ENCODE peak calls at places on chromosomes 1 and 21, in five cellular contexts. T is heart right ventricle, B is astrocyte of the spinal cord, S is breast epithelium, P is foreskin fibroblast. E is an unnamed sample.

GRCh38 chr1:45979074-45979777 is 153.2 kb downstream of the PIK3R3 start:
- DNase-seq in T (no peak), B (peak), S (no peak), P (peak), E (no peak)

GRCh38 chr21:41662761-41663160 is 104.1 kb downstream of the RIPK4 start:
- DNase-seq in T (no peak), B (no peak), S (no peak), P (no peak), E (no peak)

GRCh38 chr21:42198949-42199348 is 20.0 kb upstream of the ABCG1 start:
- DNase-seq in T (no peak), B (peak), S (no peak), P (no peak), E (no peak)

GRCh38 chr1:227899820-227900449 is 47.8 kb downstream of the WNT9A start:
- DNase-seq in T (peak), B (no peak), S (no peak), P (no peak), E (no peak)

GRCh38 chr1:168343566-168343965 is 62.9 kb downstream of the TBX19 start:
- DNase-seq in T (no peak), B (no peak), S (no peak), P (no peak), E (no peak)

GRCh38 chr1:107474877-107475612 is 334.2 kb downstream of the NTNG1 start:
- DNase-seq in T (no peak), B (peak), S (no peak), P (peak), E (no peak)

GRCh38 chr1:115364044-115364775 is 26.2 kb upstream of the NGF start:
- DNase-seq in T (peak), B (peak), S (no peak), P (no peak), E (peak)

GRCh38 chr1:113834716-113835115 is 22.4 kb upstream of the RSBN1 start:
- DNase-seq in T (no peak), B (no peak), S (no peak), P (no peak), E (no peak)

GRCh38 chr1:220655509-220655908 is 34.7 kb upstream of the C1orf115 start:
- DNase-seq in T (no peak), B (no peak), S (no peak), P (no peak), E (no peak)

GRCh38 chr1:156970017-156970416 is 49.6 kb downstream of the LRRC71 start:
- DNase-seq in T (no peak), B (no peak), S (no peak), P (no peak), E (peak)

GRCh38 chr1:100607628-100608240 is 69.8 kb downstream of the GPR88 start:
- DNase-seq in T (no peak), B (no peak), S (no peak), P (no peak), E (no peak)

GRCh38 chr1:17880429-17880828 is 125.3 kb downstream of the ACTL8 start:
- DNase-seq in T (no peak), B (no peak), S (no peak), P (no peak), E (no peak)

GRCh38 chr1:230750986-230751625 is 3.9 kb downstream of the CAPN9 start:
- DNase-seq in T (no peak), B (no peak), S (no peak), P (no peak), E (no peak)

GRCh38 chr1:18045206-18045605 is 62.4 kb upstream of the IGSF21 start:
- DNase-seq in T (no peak), B (no peak), S (no peak), P (no peak), E (no peak)

GRCh38 chr1:43246466-43247213 is 23.1 kb upstream of the TMEM125 start:
- DNase-seq in T (no peak), B (no peak), S (no peak), P (no peak), E (no peak)

GRCh38 chr1:32405672-32406467 is 11.6 kb upstream of the BSDC1 start:
- DNase-seq in T (no peak), B (no peak), S (no peak), P (no peak), E (no peak)

GRCh38 chr1:44390277-44390676 is 14.8 kb upstream of the RNF220 start:
- DNase-seq in T (no peak), B (peak), S (no peak), P (peak), E (peak)

GRCh38 chr1:72845342-72845741 is 563.0 kb upstream of the NEGR1 start:
- DNase-seq in T (no peak), B (peak), S (no peak), P (no peak), E (peak)

GRCh38 chr1:93988634-93989350 is 79.6 kb upstream of the GCLM start:
- DNase-seq in T (no peak), B (peak), S (peak), P (no peak), E (peak)

GRCh38 chr1:70528591-70529333 is 117.7 kb downstream of the CTH start:
- DNase-seq in T (no peak), B (peak), S (no peak), P (peak), E (peak)

GRCh38 chr1:174469687-174470086 is 21.9 kb downstream of the GPR52 start:
- DNase-seq in T (no peak), B (no peak), S (no peak), P (no peak), E (peak)

GRCh38 chr1:53398585-53399365 is 60.4 kb upstream of the DMRTB1 start:
- DNase-seq in T (no peak), B (no peak), S (no peak), P (no peak), E (no peak)

GRCh38 chr1:226687476-226687875 is 51.6 kb downstream of the ITPKB start:
- DNase-seq in T (no peak), B (no peak), S (no peak), P (no peak), E (no peak)

GRCh38 chr21:27814226-27814625 is 847.3 kb upstream of the ADAMTS5 start:
- DNase-seq in T (no peak), B (no peak), S (no peak), P (no peak), E (no peak)

GRCh38 chr1:165492845-165493244 is 47.9 kb upstream of the RXRG start:
- DNase-seq in T (no peak), B (no peak), S (no peak), P (no peak), E (no peak)

GRCh38 chr1:21939650-21940374 is 2.7 kb upstream of the HSPG2 start:
- DNase-seq in T (peak), B (peak), S (peak), P (peak), E (peak)

GRCh38 chr1:217535601-217536377 is 95.1 kb downstream of the GPATCH2 start:
- DNase-seq in T (no peak), B (no peak), S (no peak), P (peak), E (peak)

GRCh38 chr1:215181518-215181917 is 99.0 kb downstream of the KCNK2 start:
- DNase-seq in T (no peak), B (no peak), S (no peak), P (no peak), E (no peak)

GRCh38 chr1:6471969-6472368 is 6.0 kb upstream of the TNFRSF25 start:
- DNase-seq in T (no peak), B (no peak), S (peak), P (no peak), E (no peak)

DNA sequence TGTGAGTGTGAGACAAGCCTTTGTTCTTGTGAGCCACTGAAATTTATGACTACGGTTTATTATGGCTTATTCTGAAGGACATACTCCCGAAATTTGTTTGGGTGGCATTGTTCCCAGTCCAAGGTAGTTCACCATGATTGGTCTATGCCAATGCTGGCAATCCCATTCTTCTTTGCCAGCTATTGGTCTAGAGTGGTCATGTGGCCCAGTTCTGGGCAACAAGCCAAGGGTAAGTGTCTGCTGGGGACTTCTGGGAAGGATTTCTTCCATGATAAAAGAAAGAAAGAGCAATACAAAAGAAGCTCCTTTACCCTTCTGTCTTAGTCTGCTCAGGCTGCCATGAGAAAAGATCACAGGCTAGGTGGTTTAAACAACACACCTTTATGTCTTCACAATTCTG is 201.6 kb downstream of the SLC35F3 start:
- DNase-seq in T (no peak), B (no peak), S (no peak), P (no peak), E (no peak)
- H3K4me3 ChIP-seq in T (no peak), B (no peak), S (no peak), P (no peak), E (no peak)

DNA sequence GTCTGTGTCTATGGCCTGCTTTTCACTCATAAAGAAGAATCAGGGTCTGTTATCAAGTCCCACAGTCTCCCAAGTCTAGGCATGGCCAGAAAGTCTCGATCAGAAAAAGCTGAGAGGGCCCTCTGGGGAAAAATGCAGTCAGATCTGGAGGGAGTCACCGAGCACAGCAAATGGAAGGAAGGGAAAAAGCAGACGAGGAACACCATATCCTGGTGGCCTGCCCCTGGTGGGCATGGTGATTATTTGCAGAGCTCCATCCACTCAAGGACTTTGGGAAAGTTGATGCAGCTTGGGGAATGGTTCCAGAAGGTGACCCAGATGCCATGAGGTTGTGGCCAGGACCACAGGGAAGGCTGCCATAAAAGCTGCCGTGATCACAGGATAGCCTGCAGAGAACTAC is 189.1 kb downstream of the CLIC6 start:
- DNase-seq in T (no peak), B (no peak), S (no peak), P (no peak), E (no peak)
- TF ChIP-seq CTCF in T (no peak), B (peak), S (no peak), P (peak), E (peak)

GRCh38 chr1:203407301-203407700 is 56.4 kb upstream of the FMOD start:
- DNase-seq in T (no peak), B (no peak), S (no peak), P (no peak), E (no peak)
- H3K4me3 ChIP-seq in T (no peak), B (no peak), S (no peak), P (no peak), E (no peak)

DNA sequence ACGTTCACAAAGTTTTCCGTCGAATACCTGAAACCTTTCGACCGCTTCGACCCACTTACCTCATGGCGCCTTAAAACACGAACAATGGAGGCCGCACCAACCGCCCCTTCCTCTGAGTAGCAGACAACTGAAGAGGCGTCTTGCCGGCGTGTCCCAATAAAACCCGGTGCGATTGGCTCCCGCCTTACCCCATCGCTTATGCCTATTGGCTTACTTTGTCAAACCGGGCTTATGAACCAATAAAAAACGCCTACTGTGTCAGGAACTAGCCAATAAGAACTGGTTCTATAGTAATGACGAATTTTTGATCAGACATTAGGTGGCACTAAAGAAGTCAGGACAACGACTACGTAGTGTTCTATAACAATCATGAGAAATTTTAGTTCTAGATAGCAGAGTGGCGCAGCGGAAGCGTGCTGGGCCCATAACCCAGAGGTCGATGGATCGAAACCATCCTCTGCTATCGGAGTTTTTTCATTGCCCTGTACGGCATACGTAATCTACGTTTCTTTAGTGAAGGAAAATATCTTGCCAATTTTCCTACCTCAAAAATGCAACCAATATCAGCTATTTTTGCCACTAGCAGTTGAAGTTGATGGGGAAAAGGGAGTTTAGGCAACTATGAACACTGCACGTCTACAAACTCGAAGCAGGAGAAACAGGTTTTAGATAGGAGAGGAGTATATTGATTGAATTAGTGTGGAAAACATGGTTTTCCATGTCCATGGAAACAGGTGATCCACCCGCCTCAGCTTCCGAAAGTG is at the start of gene ILF2:
- DNase-seq in T (peak), B (peak), S (peak), P (peak), E (peak)
- TF ChIP-seq CTCF in T (peak), B (no peak), S (no peak), P (no peak), E (peak)

GRCh38 chr1:211309617-211310016 is 17.0 kb upstream of the TRAF5 start:
- DNase-seq in T (no peak), B (no peak), S (no peak), P (no peak), E (no peak)
- H3K4me3 ChIP-seq in T (no peak), B (no peak), S (no peak), P (no peak), E (no peak)

DNA sequence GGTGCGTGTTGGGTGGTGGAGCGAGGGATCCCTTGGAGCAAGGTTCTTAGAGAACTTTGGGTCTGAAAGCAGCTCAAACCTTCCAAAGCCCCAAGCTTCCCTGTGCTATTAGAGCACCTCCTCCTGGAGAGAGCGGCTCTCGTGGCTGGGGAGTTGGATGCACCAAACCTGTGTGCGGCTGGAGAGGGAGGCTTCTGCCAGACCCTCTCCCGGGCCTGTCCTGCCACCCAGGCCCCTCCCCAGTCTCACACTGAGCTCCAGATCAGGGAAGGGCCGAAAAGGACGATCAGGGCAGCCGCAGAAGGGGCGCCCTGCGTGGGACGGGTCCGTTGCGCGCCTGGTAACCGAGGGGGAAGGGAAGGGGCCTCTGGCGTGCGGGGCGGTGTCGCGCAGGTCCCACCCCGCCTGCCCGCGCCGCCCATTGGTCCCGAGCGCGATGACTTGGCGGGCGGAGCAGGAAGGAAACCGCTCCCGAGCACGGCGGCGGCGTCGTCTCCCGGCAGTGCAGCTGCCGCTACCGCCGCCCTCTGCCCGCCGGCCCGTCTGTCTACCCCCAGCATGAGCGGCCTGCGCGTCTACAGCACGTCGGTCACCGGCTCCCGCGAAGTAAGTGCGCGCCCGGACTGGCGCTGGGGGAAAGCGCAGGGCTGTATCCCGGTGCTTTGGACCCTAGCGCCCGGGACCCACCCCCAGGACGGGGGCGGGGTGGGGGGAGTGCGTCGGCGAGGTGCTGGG is at the start of gene SH3BGRL3:
- DNase-seq in T (peak), B (peak), S (peak), P (peak), E (peak)
- TF ChIP-seq CTCF in T (peak), B (peak), S (no peak), P (peak), E (peak)

DNA sequence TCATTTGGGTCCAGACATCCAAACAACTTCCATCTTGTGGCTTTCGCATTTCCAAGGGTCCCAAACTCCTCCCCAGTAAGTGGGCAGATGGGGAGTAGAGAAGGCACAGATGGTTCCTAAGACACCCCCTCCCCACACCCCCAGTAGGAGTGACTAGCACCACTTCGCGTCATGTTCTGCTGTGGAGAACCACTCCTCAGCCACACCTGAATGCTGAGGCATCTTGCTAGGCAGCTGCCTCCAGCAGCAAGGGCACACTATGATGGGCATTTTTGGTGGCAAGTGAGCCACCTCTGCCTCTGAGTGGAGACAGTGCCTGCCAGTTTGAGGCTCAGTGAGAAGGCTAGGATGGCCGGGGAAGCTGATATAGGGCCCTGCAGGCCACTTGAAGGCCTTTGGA is 32.6 kb upstream of the CD2 start:
- DNase-seq in T (no peak), B (no peak), S (no peak), P (no peak), E (no peak)
- H3K4me3 ChIP-seq in T (no peak), B (no peak), S (no peak), P (no peak), E (no peak)

E was measured in cardiac fibroblast.